ENCODE peak calls at places on chromosomes 4 and X, in five cellular contexts. One of them, this sample, is unnamed.

GRCh38 chr4:104475652-104476051 is 19.0 kb downstream of the CXXC4 start:
- DNase-seq in activated naive CD4-positive, alpha-beta T cell treated with anti-CD3 and anti-CD28 coated beads for 36 hours: no peak
- DNase-seq in osteocyte: no peak
- DNase-seq in activated gamma-delta T cell: no peak
- DNase-seq in activated T-helper 1 cell treated with anti-CD3 and anti-CD28 coated beads, Interleukin-2, amount 50 U/mL, for 16 hours: no peak
- DNase-seq in this sample: no peak

GRCh38 chr4:4254179-4254578 is 6.2 kb upstream of the TMEM128 start:
- DNase-seq in activated naive CD4-positive, alpha-beta T cell treated with anti-CD3 and anti-CD28 coated beads for 36 hours: no peak
- DNase-seq in osteocyte: no peak
- DNase-seq in activated T-helper 1 cell treated with anti-CD3 and anti-CD28 coated beads, Interleukin-2, amount 50 U/mL, for 16 hours: no peak
- DNase-seq in activated gamma-delta T cell: no peak
- DNase-seq in this sample: no peak

GRCh38 chrX:139844884-139845283 is 88.0 kb downstream of the ATP11C start:
- DNase-seq in osteocyte: no peak
- DNase-seq in activated gamma-delta T cell: no peak
- DNase-seq in activated naive CD4-positive, alpha-beta T cell treated with anti-CD3 and anti-CD28 coated beads for 36 hours: no peak
- DNase-seq in activated T-helper 1 cell treated with anti-CD3 and anti-CD28 coated beads, Interleukin-2, amount 50 U/mL, for 16 hours: no peak
- DNase-seq in this sample: no peak

GRCh38 chr4:6939761-6940743 is 30.4 kb downstream of the TBC1D14 start:
- DNase-seq in osteocyte: no peak
- DNase-seq in activated naive CD4-positive, alpha-beta T cell treated with anti-CD3 and anti-CD28 coated beads for 36 hours: no peak
- DNase-seq in activated T-helper 1 cell treated with anti-CD3 and anti-CD28 coated beads, Interleukin-2, amount 50 U/mL, for 16 hours: no peak
- DNase-seq in activated gamma-delta T cell: no peak
- DNase-seq in this sample: no peak

GRCh38 chr4:140249351-140249750 is 95.4 kb upstream of the MAML3 start:
- DNase-seq in activated T-helper 1 cell treated with anti-CD3 and anti-CD28 coated beads, Interleukin-2, amount 50 U/mL, for 16 hours: no peak
- DNase-seq in activated gamma-delta T cell: no peak
- DNase-seq in osteocyte: no peak
- DNase-seq in activated naive CD4-positive, alpha-beta T cell treated with anti-CD3 and anti-CD28 coated beads for 36 hours: no peak
- DNase-seq in this sample: no peak

GRCh38 chrX:132217203-132218073 is 1.8 kb downstream of the RAP2C start:
- DNase-seq in activated naive CD4-positive, alpha-beta T cell treated with anti-CD3 and anti-CD28 coated beads for 36 hours: peak
- DNase-seq in activated T-helper 1 cell treated with anti-CD3 and anti-CD28 coated beads, Interleukin-2, amount 50 U/mL, for 16 hours: peak
- DNase-seq in osteocyte: peak
- DNase-seq in activated gamma-delta T cell: peak
- DNase-seq in this sample: peak

GRCh38 chrX:126552313-126553022 is at the start of gene DCAF12L1:
- DNase-seq in activated naive CD4-positive, alpha-beta T cell treated with anti-CD3 and anti-CD28 coated beads for 36 hours: no peak
- DNase-seq in activated T-helper 1 cell treated with anti-CD3 and anti-CD28 coated beads, Interleukin-2, amount 50 U/mL, for 16 hours: no peak
- DNase-seq in osteocyte: no peak
- DNase-seq in activated gamma-delta T cell: peak
- DNase-seq in this sample: no peak

GRCh38 chr4:76705497-76705896 is 192.4 kb downstream of the SOWAHB start:
- DNase-seq in activated T-helper 1 cell treated with anti-CD3 and anti-CD28 coated beads, Interleukin-2, amount 50 U/mL, for 16 hours: no peak
- DNase-seq in osteocyte: no peak
- DNase-seq in activated gamma-delta T cell: no peak
- DNase-seq in activated naive CD4-positive, alpha-beta T cell treated with anti-CD3 and anti-CD28 coated beads for 36 hours: no peak
- DNase-seq in this sample: no peak

GRCh38 chr4:84726356-84726755 is 143.4 kb downstream of the CDS1 start:
- DNase-seq in activated naive CD4-positive, alpha-beta T cell treated with anti-CD3 and anti-CD28 coated beads for 36 hours: no peak
- DNase-seq in osteocyte: no peak
- DNase-seq in activated T-helper 1 cell treated with anti-CD3 and anti-CD28 coated beads, Interleukin-2, amount 50 U/mL, for 16 hours: no peak
- DNase-seq in activated gamma-delta T cell: no peak
- DNase-seq in this sample: no peak

GRCh38 chr4:74632634-74633033 is 161.7 kb downstream of the BTC start:
- DNase-seq in activated T-helper 1 cell treated with anti-CD3 and anti-CD28 coated beads, Interleukin-2, amount 50 U/mL, for 16 hours: no peak
- DNase-seq in activated naive CD4-positive, alpha-beta T cell treated with anti-CD3 and anti-CD28 coated beads for 36 hours: peak
- DNase-seq in osteocyte: no peak
- DNase-seq in activated gamma-delta T cell: no peak
- DNase-seq in this sample: peak

GRCh38 chrX:106035064-106035463 is 3.5 kb downstream of the SERPINA7 start:
- DNase-seq in activated naive CD4-positive, alpha-beta T cell treated with anti-CD3 and anti-CD28 coated beads for 36 hours: no peak
- DNase-seq in activated T-helper 1 cell treated with anti-CD3 and anti-CD28 coated beads, Interleukin-2, amount 50 U/mL, for 16 hours: no peak
- DNase-seq in osteocyte: no peak
- DNase-seq in activated gamma-delta T cell: no peak
- DNase-seq in this sample: no peak

GRCh38 chrX:56232221-56233082 is at the start of gene KLF8:
- DNase-seq in osteocyte: no peak
- DNase-seq in activated T-helper 1 cell treated with anti-CD3 and anti-CD28 coated beads, Interleukin-2, amount 50 U/mL, for 16 hours: no peak
- DNase-seq in activated naive CD4-positive, alpha-beta T cell treated with anti-CD3 and anti-CD28 coated beads for 36 hours: peak
- DNase-seq in activated gamma-delta T cell: no peak
- DNase-seq in this sample: peak

GRCh38 chr4:60368986-60369385 is 831.1 kb upstream of the ADGRL3 start:
- DNase-seq in activated gamma-delta T cell: no peak
- DNase-seq in osteocyte: no peak
- DNase-seq in activated T-helper 1 cell treated with anti-CD3 and anti-CD28 coated beads, Interleukin-2, amount 50 U/mL, for 16 hours: no peak
- DNase-seq in activated naive CD4-positive, alpha-beta T cell treated with anti-CD3 and anti-CD28 coated beads for 36 hours: no peak
- DNase-seq in this sample: no peak

GRCh38 chr4:88660446-88661294 is 37.0 kb downstream of the NAP1L5 start:
- DNase-seq in activated gamma-delta T cell: no peak
- DNase-seq in activated naive CD4-positive, alpha-beta T cell treated with anti-CD3 and anti-CD28 coated beads for 36 hours: no peak
- DNase-seq in activated T-helper 1 cell treated with anti-CD3 and anti-CD28 coated beads, Interleukin-2, amount 50 U/mL, for 16 hours: no peak
- DNase-seq in osteocyte: no peak
- DNase-seq in this sample: peak

GRCh38 chr4:17339376-17339775 is 172.5 kb downstream of the QDPR start:
- DNase-seq in activated gamma-delta T cell: no peak
- DNase-seq in osteocyte: no peak
- DNase-seq in activated naive CD4-positive, alpha-beta T cell treated with anti-CD3 and anti-CD28 coated beads for 36 hours: no peak
- DNase-seq in activated T-helper 1 cell treated with anti-CD3 and anti-CD28 coated beads, Interleukin-2, amount 50 U/mL, for 16 hours: no peak
- DNase-seq in this sample: no peak

GRCh38 chr4:168717852-168718251 is 221.0 kb downstream of the PALLD start:
- DNase-seq in activated naive CD4-positive, alpha-beta T cell treated with anti-CD3 and anti-CD28 coated beads for 36 hours: no peak
- DNase-seq in osteocyte: no peak
- DNase-seq in activated gamma-delta T cell: no peak
- DNase-seq in activated T-helper 1 cell treated with anti-CD3 and anti-CD28 coated beads, Interleukin-2, amount 50 U/mL, for 16 hours: no peak
- DNase-seq in this sample: peak

This sample was measured in renal cortical epithelial cell.